ENCODE peak calls at places on chromosomes 12 and 14, in eight cellular contexts. K, Z, B, S, V, R, C and T are unnamed samples.

GRCh38 chr12:53478865-53479264 is 20.4 kb downstream of the MAP3K12 start:
- DNase-seq in V (no peak), R (no peak), B (no peak), C (no peak), K (no peak), Z (no peak), S (no peak), T (no peak)

GRCh38 chr12:118611295-118611694 is 234.9 kb downstream of the SUDS3 start:
- DNase-seq in K (no peak), V (no peak), B (peak; percentile 68), Z (no peak), S (peak; percentile 39), C (no peak), R (no peak), T (no peak)

GRCh38 chr12:104866286-104866685 is 91.8 kb downstream of the SLC41A2 start:
- DNase-seq in V (no peak), C (no peak), R (peak; percentile 57), S (no peak), B (no peak), Z (no peak), K (no peak), T (no peak)

GRCh38 chr14:53953002-53953827 is 3.4 kb downstream of the BMP4 start:
- DNase-seq in R (peak; percentile 59), K (peak; percentile 80), Z (no peak), V (peak; percentile 85), C (peak; percentile 89), B (no peak), S (peak; percentile 93), T (peak; percentile 85)

GRCh38 chr12:124131671-124132058 is 158.7 kb downstream of the ZNF664 start:
- DNase-seq in B (no peak), S (peak; percentile 34), C (no peak), Z (no peak), K (no peak), R (no peak), V (no peak), T (no peak)

GRCh38 chr12:48788852-48789775 is at the start of gene ADCY6:
- DNase-seq in C (peak; percentile 87), R (peak; percentile 47), K (peak; percentile 58), B (peak; percentile 84), S (peak; percentile 86), Z (no peak), V (peak; percentile 87), T (no peak)

GRCh38 chr12:84922721-84923120 is 10.1 kb upstream of the SLC6A15 start:
- DNase-seq in R (peak; percentile 79), Z (no peak), K (no peak), V (no peak), C (no peak), B (no peak), S (no peak), T (no peak)

GRCh38 chr14:22689186-22689585 is 45.0 kb upstream of the OR6J1 start:
- DNase-seq in K (no peak), Z (peak; percentile 21), R (peak; percentile 96), C (no peak), V (no peak), B (no peak), S (peak; percentile 40), T (peak; percentile 79)

GRCh38 chr14:49908433-49908782 is 15.5 kb downstream of the ARF6 start:
- DNase-seq in V (no peak), S (no peak), Z (no peak), R (peak; percentile 65), C (no peak), K (no peak), B (no peak), T (no peak)

GRCh38 chr12:120235369-120236123 is 30.0 kb downstream of the PXN start:
- DNase-seq in V (no peak), Z (no peak), K (no peak), B (no peak), S (peak; percentile 79), R (no peak), C (no peak), T (no peak)

GRCh38 chr12:132560421-132560830 is 50.0 kb downstream of the LRCOL1 start:
- DNase-seq in V (no peak), C (no peak), R (peak; percentile 27), B (no peak), S (peak; percentile 36), K (no peak), Z (peak; percentile 19), T (no peak)

GRCh38 chr12:58414398-58414871 is 473.1 kb downstream of the ATP23 start:
- DNase-seq in C (no peak), V (no peak), B (no peak), R (peak; percentile 78), Z (no peak), K (no peak), S (no peak), T (no peak)

GRCh38 chr12:24997496-24997895 is 48.6 kb upstream of the BCAT1 start:
- DNase-seq in S (no peak), Z (no peak), R (no peak), V (no peak), K (no peak), C (no peak), B (no peak), T (no peak)

GRCh38 chr14:85301506-85301905 is 228.4 kb upstream of the FLRT2 start:
- DNase-seq in V (no peak), Z (no peak), S (no peak), C (no peak), B (no peak), R (no peak), K (no peak), T (no peak)

GRCh38 chr14:104873380-104874055 is 8.4 kb downstream of the CEP170B start:
- DNase-seq in V (no peak), S (no peak), C (no peak), B (no peak), K (no peak), R (no peak), Z (no peak), T (no peak)

GRCh38 chr12:96136129-96136528 is 58.0 kb upstream of the ELK3 start:
- DNase-seq in R (peak; percentile 36), Z (no peak), V (no peak), S (peak; percentile 74), C (no peak), B (no peak), K (no peak), T (no peak)

GRCh38 chr12:69519871-69520270 is 49.7 kb downstream of the FRS2 start:
- DNase-seq in K (no peak), V (no peak), R (peak; percentile 90), C (no peak), S (no peak), B (no peak), Z (no peak), T (no peak)

GRCh38 chr14:22819191-22819988 is 4.2 kb upstream of the SLC7A7 start:
- DNase-seq in C (no peak), S (peak; percentile 72), B (no peak), K (peak; percentile 51), Z (no peak), V (no peak), R (peak; percentile 24), T (no peak)

GRCh38 chr12:31035226-31035625 is 38.4 kb upstream of the DDX11 start:
- DNase-seq in K (no peak), R (no peak), S (no peak), Z (no peak), V (no peak), C (no peak), B (no peak), T (no peak)

GRCh38 chr12:19238520-19238919 is 109.0 kb downstream of the PLEKHA5 start:
- DNase-seq in K (no peak), V (no peak), Z (no peak), S (no peak), R (no peak), B (no peak), C (no peak), T (no peak)
- H3K4me3 ChIP-seq in K (no peak overlapping the region), V (no peak overlapping the region), Z (no peak overlapping the region), S (no peak overlapping the region), R (no peak overlapping the region), B (no peak overlapping the region), C (no peak overlapping the region), T (no peak overlapping the region)

GRCh38 chr14:99593971-99594841 is 9.8 kb downstream of the CCDC85C start:
- DNase-seq in R (no peak), B (no peak), K (no peak), C (no peak), Z (no peak), S (no peak), V (no peak), T (peak; percentile 62)

GRCh38 chr14:99592933-99593753 is 10.9 kb downstream of the CCDC85C start:
- DNase-seq in R (no peak), S (no peak), V (no peak), C (no peak), B (no peak), K (no peak), Z (no peak), T (peak; percentile 71)

GRCh38 chr14:99590746-99591555 is 13.1 kb downstream of the CCDC85C start:
- DNase-seq in S (no peak), V (no peak), C (no peak), B (no peak), R (no peak), K (no peak), Z (no peak), T (peak; percentile 72)

GRCh38 chr14:99589651-99590530 is 14.1 kb downstream of the CCDC85C start:
- DNase-seq in Z (no peak), K (no peak), S (no peak), B (no peak), R (no peak), V (no peak), C (no peak), T (peak; percentile 62)

GRCh38 chr14:99592394-99592793 is 11.6 kb downstream of the CCDC85C start:
- DNase-seq in K (no peak), Z (no peak), S (no peak), R (no peak), C (no peak), B (no peak), V (no peak), T (no peak)
- H3K4me1 ChIP-seq in K (no peaks in the 10 kb centered on the region), Z (peaks cover 5% of the 10 kb centered on the region), S (no peaks in the 10 kb centered on the region), R (peaks cover 13% of the 10 kb centered on the region), C (peaks cover 21% of the 10 kb centered on the region), B (peaks cover 26% of the 10 kb centered on the region), V (peaks cover 75% of the 10 kb centered on the region), T (peaks cover 39% of the 10 kb centered on the region)

GRCh38 chr12:57190821-57191220 is 25.8 kb upstream of the NXPH4 start:
- DNase-seq in C (no peak), S (no peak), R (no peak), B (no peak), Z (no peak), V (no peak), K (no peak), T (no peak)

GRCh38 chr12:57188090-57188425 is 28.5 kb upstream of the NXPH4 start:
- DNase-seq in V (no peak), R (peak; percentile 40), K (no peak), S (no peak), Z (no peak), B (no peak), C (no peak), T (no peak)

GRCh38 chr12:57187222-57188089 is 29.1 kb upstream of the NXPH4 start:
- DNase-seq in Z (no peak), C (no peak), S (no peak), V (no peak), K (no peak), B (no peak), R (no peak), T (no peak)

GRCh38 chr12:57191410-57191809 is 25.2 kb upstream of the NXPH4 start:
- DNase-seq in V (no peak), Z (no peak), B (no peak), R (no peak), K (no peak), S (no peak), C (no peak), T (no peak)

GRCh38 chr12:57190037-57190436 is 26.6 kb upstream of the NXPH4 start:
- DNase-seq in C (no peak), S (no peak), K (no peak), Z (no peak), V (peak; percentile 67), B (no peak), R (no peak), T (no peak)
- H3K27ac ChIP-seq in C (no peak overlapping the region), S (no peak overlapping the region), K (no peak overlapping the region), Z (no peak overlapping the region), V (no peak overlapping the region), B (no peak overlapping the region), R (no peak overlapping the region), T (no peak overlapping the region)

GRCh38 chr12:92702754-92703679 is at the start of gene PLEKHG7:
- DNase-seq in R (no peak), V (no peak), K (no peak), B (no peak), S (no peak), C (no peak), Z (peak; percentile 41), T (no peak)
- H3K4me3 ChIP-seq in R (no peak within 1 kb of the TSS), V (peak within 1 kb of the TSS; percentile 29), K (no peak within 1 kb of the TSS), B (no peak within 1 kb of the TSS), S (no peak within 1 kb of the TSS), C (peak within 1 kb of the TSS; percentile 4), Z (peak within 1 kb of the TSS; percentile 39), T (no peak within 1 kb of the TSS)